ENCODE peak calls at places on chromosomes 13 and 19, in ten cellular contexts. G is tibial artery; M is right cardiac atrium; X is mucosa of descending colon; W is lower lobe of right lung; D is right atrium auricular region; P is upper lobe of right lung; A is CD8-positive, alpha-beta memory T cell; J is kidney; R is breast epithelium. Y is an unnamed sample.

GRCh38 chr19:22919946-22920345 is 83.0 kb downstream of the ZNF728 start:
- DNase-seq in G (no peak), M (no peak), X (no peak), W (no peak), D (no peak), P (no peak), A (no peak), J (no peak), R (no peak), Y (no peak)

GRCh38 chr19:29878973-29879654 is 62.9 kb upstream of the URI1 start:
- DNase-seq in G (peak; percentile 80), M (no peak), X (no peak), W (no peak), D (no peak), P (no peak), A (no peak), J (no peak), R (no peak), Y (peak; percentile 60)

GRCh38 chr19:7901337-7901736 is 2.3 kb upstream of the MAP2K7 start:
- DNase-seq in G (no peak), M (no peak), X (no peak), W (no peak), D (no peak), P (no peak), A (no peak), J (no peak), R (no peak), Y (no peak)

GRCh38 chr13:66803759-66804456 is 426.2 kb downstream of the PCDH9 start:
- DNase-seq in G (no peak), M (no peak), X (no peak), W (no peak), D (no peak), P (no peak), A (no peak), J (no peak), R (no peak), Y (no peak)

GRCh38 chr19:6007866-6008265 is 29.9 kb upstream of the RANBP3 start:
- DNase-seq in G (no peak), M (no peak), X (no peak), W (no peak), D (no peak), P (no peak), A (no peak), J (no peak), R (no peak), Y (no peak)

GRCh38 chr19:14530005-14530348 is 583 bp downstream of the TECR start:
- DNase-seq in G (no peak), M (no peak), X (peak; percentile 85), W (peak; percentile 82), D (peak; percentile 65), P (peak; percentile 88), A (peak; percentile 72), J (peak; percentile 90), R (peak; percentile 44), Y (no peak)

GRCh38 chr19:17281391-17282304 is at the start of gene ANKLE1:
- DNase-seq in G (no peak), M (peak; percentile 62), X (peak; percentile 69), W (peak; percentile 78), D (no peak), P (no peak), A (no peak), J (peak; percentile 80), R (no peak), Y (no peak)

GRCh38 chr13:26168276-26168814 is 53.8 kb downstream of the RNF6 start:
- DNase-seq in G (no peak), M (no peak), X (no peak), W (no peak), D (no peak), P (no peak), A (no peak), J (no peak), R (no peak), Y (no peak)

DNA sequence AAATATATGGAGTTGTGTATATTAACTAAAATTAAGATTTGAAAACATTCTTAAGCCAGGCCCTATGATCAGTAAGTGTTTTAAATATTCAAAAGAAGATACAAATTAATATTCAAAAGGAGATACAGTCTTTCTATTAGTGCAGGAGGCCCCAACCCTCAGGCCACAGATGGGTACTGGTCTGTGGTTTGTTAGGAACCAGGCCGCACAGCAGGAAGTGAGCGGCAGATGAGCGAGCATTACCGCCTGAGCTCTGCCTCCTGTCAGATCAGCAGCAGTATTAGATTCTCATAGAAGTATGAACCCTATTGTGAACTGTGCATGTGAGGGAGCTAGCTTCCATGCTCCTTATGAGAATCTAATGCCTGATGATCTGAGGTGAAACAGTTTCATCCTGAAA is 232.9 kb downstream of the FOXO1 start:
- DNase-seq in G (no peak), M (no peak), X (peak; percentile 68), W (no peak), D (no peak), P (no peak), A (peak; percentile 19), J (no peak), R (no peak), Y (no peak)
- H3K4me1 ChIP-seq in G (peaks cover 4% of the 10 kb centered on the region), M (peaks cover 3% of the 10 kb centered on the region), X (no peaks in the 10 kb centered on the region), W (peaks cover 8% of the 10 kb centered on the region), D (peaks cover 15% of the 10 kb centered on the region), P (peaks cover 8% of the 10 kb centered on the region), A (peaks cover 47% of the 10 kb centered on the region), J (peaks cover under 1% of the 10 kb centered on the region), R (no peaks in the 10 kb centered on the region), Y (peaks cover 6% of the 10 kb centered on the region)

DNA sequence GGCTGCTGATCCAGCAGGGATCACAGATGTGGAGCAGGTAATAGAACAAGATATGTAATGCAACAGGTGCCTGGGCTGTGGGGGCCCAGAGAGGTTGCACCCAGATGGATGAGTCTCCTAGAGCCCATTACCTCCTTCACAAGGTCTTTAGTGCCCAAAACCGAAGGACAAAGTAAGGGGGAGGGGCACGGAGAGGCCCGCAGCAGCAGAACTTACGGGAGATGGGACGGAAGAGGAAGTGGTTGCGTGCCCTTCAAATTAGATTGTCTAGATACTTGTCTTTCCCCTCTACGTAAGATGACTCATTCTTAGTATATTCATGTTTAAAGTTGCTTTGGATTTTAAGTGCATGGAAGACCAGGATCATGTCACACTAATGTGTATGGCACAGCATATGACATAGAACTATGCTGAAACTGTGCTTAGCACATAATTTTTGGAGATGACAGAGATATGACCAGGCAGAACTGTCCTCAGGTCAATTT is 5.7 kb upstream of the MRPS31 start:
- DNase-seq in G (no peak), M (no peak), X (peak; percentile 70), W (no peak), D (no peak), P (no peak), A (peak; percentile 70), J (no peak), R (no peak), Y (peak; percentile 55)
- H3K4me3 ChIP-seq in G (no peak overlapping the region), M (no peak overlapping the region), X (no peak overlapping the region), W (no peak overlapping the region), D (no peak overlapping the region), P (no peak overlapping the region), A (peak overlapping the region; percentile 16), J (no peak overlapping the region), R (no peak overlapping the region), Y (no peak overlapping the region)

GRCh38 chr19:31145909-31146453 is 203.3 kb downstream of the TSHZ3 start:
- DNase-seq in G (no peak), M (peak; percentile 67), X (no peak), W (no peak), D (no peak), P (no peak), A (no peak), J (no peak), R (no peak), Y (no peak)

GRCh38 chr19:31146546-31147183 is 202.6 kb downstream of the TSHZ3 start:
- DNase-seq in G (no peak), M (no peak), X (no peak), W (no peak), D (no peak), P (no peak), A (no peak), J (no peak), R (no peak), Y (no peak)

GRCh38 chr19:31144471-31144870 is 204.8 kb downstream of the TSHZ3 start:
- DNase-seq in G (no peak), M (no peak), X (no peak), W (no peak), D (no peak), P (no peak), A (no peak), J (no peak), R (no peak), Y (no peak)

GRCh38 chr19:31144069-31144468 is 205.2 kb downstream of the TSHZ3 start:
- DNase-seq in G (no peak), M (no peak), X (no peak), W (no peak), D (no peak), P (no peak), A (no peak), J (no peak), R (no peak), Y (no peak)

GRCh38 chr19:31145021-31145420 is 204.2 kb downstream of the TSHZ3 start:
- DNase-seq in G (no peak), M (no peak), X (no peak), W (no peak), D (no peak), P (no peak), A (no peak), J (no peak), R (no peak), Y (no peak)
- H3K9me3 ChIP-seq in G (no peaks in the 10 kb centered on the region), M (no peaks in the 10 kb centered on the region), X (no peaks in the 10 kb centered on the region), W (no peaks in the 10 kb centered on the region), D (no peaks in the 10 kb centered on the region), P (no peaks in the 10 kb centered on the region), A (no peaks in the 10 kb centered on the region), J (no peaks in the 10 kb centered on the region), R (no peaks in the 10 kb centered on the region), Y (no peaks in the 10 kb centered on the region)

GRCh38 chr19:38276942-38277517 is 12.7 kb downstream of the SPINT2 start:
- DNase-seq in G (no peak), M (no peak), X (no peak), W (no peak), D (no peak), P (no peak), A (no peak), J (no peak), R (no peak), Y (no peak)

GRCh38 chr19:38278751-38279150 is 14.4 kb downstream of the SPINT2 start:
- DNase-seq in G (no peak), M (no peak), X (no peak), W (no peak), D (no peak), P (no peak), A (no peak), J (no peak), R (no peak), Y (no peak)

GRCh38 chr19:38280030-38280921 is 15.9 kb downstream of the SPINT2 start:
- DNase-seq in G (no peak), M (no peak), X (no peak), W (no peak), D (no peak), P (no peak), A (no peak), J (no peak), R (no peak), Y (no peak)

GRCh38 chr19:38277969-38278680 is 13.8 kb downstream of the SPINT2 start:
- DNase-seq in G (no peak), M (peak; percentile 90), X (no peak), W (peak; percentile 62), D (peak; percentile 83), P (no peak), A (no peak), J (peak; percentile 93), R (peak; percentile 46), Y (no peak)

DNA sequence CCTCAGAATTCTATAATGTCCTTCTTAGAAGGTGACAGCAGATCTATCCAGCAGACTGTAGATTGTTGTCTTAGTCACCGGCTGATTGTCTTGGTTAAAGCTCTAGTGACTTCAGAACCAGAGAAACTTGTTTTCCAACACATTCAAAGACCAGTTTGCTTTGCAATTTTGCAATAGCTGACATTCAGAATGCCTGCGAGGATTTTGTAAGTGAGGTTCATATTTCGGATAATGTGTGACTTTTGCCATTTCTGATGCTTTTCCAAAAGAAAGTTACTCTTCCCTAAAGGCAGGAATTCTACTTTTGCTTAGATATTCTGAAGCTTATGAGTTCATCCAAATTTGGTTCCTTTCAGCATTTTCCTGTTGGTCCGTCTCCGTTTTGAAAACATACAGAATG is 13.2 kb downstream of the SPINT2 start:
- DNase-seq in G (no peak), M (no peak), X (no peak), W (no peak), D (no peak), P (no peak), A (no peak), J (no peak), R (no peak), Y (no peak)
- H3K4me1 ChIP-seq in G (peaks cover 26% of the 10 kb centered on the region), M (peaks cover 11% of the 10 kb centered on the region), X (peaks cover 56% of the 10 kb centered on the region), W (peaks cover 70% of the 10 kb centered on the region), D (peaks cover 58% of the 10 kb centered on the region), P (peaks cover 68% of the 10 kb centered on the region), A (no peaks in the 10 kb centered on the region), J (peaks cover 45% of the 10 kb centered on the region), R (no peaks in the 10 kb centered on the region), Y (peaks cover 15% of the 10 kb centered on the region)

Y was measured in SJSA1.